ENCODE peak calls at places on chromosomes 5 and 9, in five cellular contexts. One of them, this sample, is unnamed.

GRCh38 chr5:494667-495255 is 29.5 kb downstream of the SLC9A3 start:
- DNase-seq in neural progenitor cell: no peak
- DNase-seq in astrocyte: no peak
- DNase-seq in mammary epithelial cell: no peak
- DNase-seq in breast epithelium: no peak
- DNase-seq in this sample: no peak

GRCh38 chr5:95794070-95794516 is 28.4 kb downstream of the GLRX start:
- DNase-seq in neural progenitor cell: no peak
- DNase-seq in astrocyte: peak; percentile 58
- DNase-seq in mammary epithelial cell: no peak
- DNase-seq in breast epithelium: no peak
- DNase-seq in this sample: no peak

GRCh38 chr5:36720688-36721087 is 114.3 kb downstream of the SLC1A3 start:
- DNase-seq in neural progenitor cell: no peak
- DNase-seq in astrocyte: no peak
- DNase-seq in mammary epithelial cell: no peak
- DNase-seq in breast epithelium: no peak
- DNase-seq in this sample: no peak

GRCh38 chr9:137174722-137175293 is 3.0 kb upstream of the TMEM210 start:
- DNase-seq in neural progenitor cell: peak; percentile 55
- DNase-seq in astrocyte: no peak
- DNase-seq in mammary epithelial cell: no peak
- DNase-seq in breast epithelium: no peak
- DNase-seq in this sample: no peak

GRCh38 chr5:40206030-40206429 is 473.7 kb upstream of the PTGER4 start:
- DNase-seq in neural progenitor cell: no peak
- DNase-seq in astrocyte: no peak
- DNase-seq in mammary epithelial cell: no peak
- DNase-seq in breast epithelium: no peak
- DNase-seq in this sample: no peak

GRCh38 chr9:107750741-107751521 is 261.4 kb upstream of the KLF4 start:
- DNase-seq in neural progenitor cell: no peak
- DNase-seq in astrocyte: peak; percentile 98
- DNase-seq in mammary epithelial cell: peak; percentile 95
- DNase-seq in breast epithelium: peak; percentile 77
- DNase-seq in this sample: no peak

GRCh38 chr9:134626576-134627416 is 14.8 kb upstream of the COL5A1 start:
- DNase-seq in neural progenitor cell: no peak
- DNase-seq in astrocyte: peak; percentile 84
- DNase-seq in mammary epithelial cell: no peak
- DNase-seq in breast epithelium: peak; percentile 35
- DNase-seq in this sample: no peak

GRCh38 chr9:113579270-113580040 is 115.9 kb downstream of the RGS3 start:
- DNase-seq in neural progenitor cell: no peak
- DNase-seq in astrocyte: no peak
- DNase-seq in mammary epithelial cell: no peak
- DNase-seq in breast epithelium: no peak
- DNase-seq in this sample: no peak

GRCh38 chr9:90942555-90942954 is 140.9 kb downstream of the SYK start:
- DNase-seq in neural progenitor cell: no peak
- DNase-seq in astrocyte: peak; percentile 74
- DNase-seq in mammary epithelial cell: peak; percentile 100
- DNase-seq in breast epithelium: no peak
- DNase-seq in this sample: no peak

GRCh38 chr5:156354571-156354970 is 27.6 kb downstream of the SGCD start:
- DNase-seq in neural progenitor cell: no peak
- DNase-seq in astrocyte: no peak
- DNase-seq in mammary epithelial cell: no peak
- DNase-seq in breast epithelium: no peak
- DNase-seq in this sample: no peak

GRCh38 chr5:64147849-64148441 is 17.7 kb upstream of the RNF180 start:
- DNase-seq in neural progenitor cell: peak; percentile 75
- DNase-seq in astrocyte: peak; percentile 18
- DNase-seq in mammary epithelial cell: peak; percentile 28
- DNase-seq in breast epithelium: peak; percentile 56
- DNase-seq in this sample: no peak

GRCh38 chr5:154249786-154250185 is 59.3 kb downstream of the GALNT10 start:
- DNase-seq in neural progenitor cell: no peak
- DNase-seq in astrocyte: no peak
- DNase-seq in mammary epithelial cell: no peak
- DNase-seq in breast epithelium: no peak
- DNase-seq in this sample: no peak

GRCh38 chr5:142342128-142342981 is 17.5 kb upstream of the SPRY4 start:
- DNase-seq in neural progenitor cell: no peak
- DNase-seq in astrocyte: peak; percentile 83
- DNase-seq in mammary epithelial cell: no peak
- DNase-seq in breast epithelium: no peak
- DNase-seq in this sample: no peak

GRCh38 chr9:91395553-91396470 is 27.8 kb downstream of the NFIL3 start:
- DNase-seq in neural progenitor cell: no peak
- DNase-seq in astrocyte: peak; percentile 94
- DNase-seq in mammary epithelial cell: peak; percentile 85
- DNase-seq in breast epithelium: no peak
- DNase-seq in this sample: no peak

GRCh38 chr9:34459941-34460340 is 1.3 kb downstream of the DNAI1 start:
- DNase-seq in neural progenitor cell: no peak
- DNase-seq in astrocyte: no peak
- DNase-seq in mammary epithelial cell: peak; percentile 48
- DNase-seq in breast epithelium: no peak
- DNase-seq in this sample: no peak

GRCh38 chr5:42828661-42829060 is 17.0 kb upstream of the SELENOP start:
- DNase-seq in neural progenitor cell: no peak
- DNase-seq in astrocyte: no peak
- DNase-seq in mammary epithelial cell: no peak
- DNase-seq in breast epithelium: no peak
- DNase-seq in this sample: no peak

DNA sequence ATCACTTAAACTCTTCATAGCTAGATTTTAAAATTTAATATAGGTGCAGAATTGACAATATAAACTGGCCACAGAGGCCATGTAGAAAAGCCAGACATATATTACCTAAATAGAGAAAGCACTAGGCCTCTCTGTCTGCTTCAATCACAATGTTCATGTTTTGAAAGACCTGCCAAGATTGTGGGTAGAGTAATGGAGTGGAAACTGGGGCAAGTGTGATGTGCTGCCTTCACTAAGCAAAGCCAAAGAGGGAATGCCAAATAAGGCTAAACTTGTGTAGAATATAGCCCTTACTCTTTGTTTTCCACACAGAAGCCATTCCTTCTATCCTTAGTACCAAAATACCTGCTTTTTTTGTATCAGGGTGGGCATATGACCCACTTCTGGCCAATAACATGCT is 15.1 kb upstream of the ISOC1 start:
- DNase-seq in neural progenitor cell: no peak
- DNase-seq in astrocyte: no peak
- DNase-seq in mammary epithelial cell: no peak
- DNase-seq in breast epithelium: no peak
- DNase-seq in this sample: no peak
- TF ChIP-seq CTCF in neural progenitor cell: no peak
- TF ChIP-seq CTCF in astrocyte: no peak
- TF ChIP-seq CTCF in mammary epithelial cell: no peak
- TF ChIP-seq CTCF in breast epithelium: no peak
- TF ChIP-seq CTCF in this sample: no peak

DNA sequence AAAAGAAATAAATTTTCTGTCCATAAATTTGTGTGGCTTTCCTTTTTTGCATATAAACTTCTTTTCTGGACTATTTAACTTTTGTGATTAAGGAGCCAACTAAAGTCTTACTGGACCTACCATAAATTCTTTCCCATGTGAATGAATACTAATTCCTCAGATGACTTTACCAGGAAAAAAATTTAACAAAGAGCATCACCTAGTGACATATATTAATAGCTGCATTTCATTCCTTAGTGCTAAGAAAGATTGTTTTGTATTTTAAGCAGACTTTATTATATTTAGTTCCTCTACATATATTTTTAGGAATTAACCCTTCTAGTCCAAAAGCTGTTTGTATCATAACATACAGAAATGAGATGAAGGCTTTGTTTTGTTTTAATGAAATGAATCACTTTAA is 64.4 kb downstream of the C9orf85 start:
- DNase-seq in neural progenitor cell: no peak
- DNase-seq in astrocyte: no peak
- DNase-seq in mammary epithelial cell: no peak
- DNase-seq in breast epithelium: no peak
- DNase-seq in this sample: no peak
- TF ChIP-seq CTCF in neural progenitor cell: no peak
- TF ChIP-seq CTCF in astrocyte: no peak
- TF ChIP-seq CTCF in mammary epithelial cell: peak; percentile 22
- TF ChIP-seq CTCF in breast epithelium: peak; percentile 24
- TF ChIP-seq CTCF in this sample: no peak

GRCh38 chr9:87883990-87884389 is 1.3 kb downstream of the SPATA31E1 start:
- DNase-seq in neural progenitor cell: peak; percentile 26
- DNase-seq in astrocyte: no peak
- DNase-seq in mammary epithelial cell: no peak
- DNase-seq in breast epithelium: no peak
- DNase-seq in this sample: no peak
- TF ChIP-seq CTCF in neural progenitor cell: peak; percentile 43
- TF ChIP-seq CTCF in astrocyte: no peak
- TF ChIP-seq CTCF in mammary epithelial cell: no peak
- TF ChIP-seq CTCF in breast epithelium: no peak
- TF ChIP-seq CTCF in this sample: no peak

GRCh38 chr9:114681594-114682332 is at the start of gene TEX48:
- DNase-seq in neural progenitor cell: peak; percentile 83
- DNase-seq in astrocyte: peak; percentile 51
- DNase-seq in mammary epithelial cell: peak; percentile 73
- DNase-seq in breast epithelium: no peak
- DNase-seq in this sample: no peak
- TF ChIP-seq CTCF in neural progenitor cell: peak; percentile 63
- TF ChIP-seq CTCF in astrocyte: peak; percentile 82
- TF ChIP-seq CTCF in mammary epithelial cell: peak; percentile 95
- TF ChIP-seq CTCF in breast epithelium: peak; percentile 25
- TF ChIP-seq CTCF in this sample: no peak

GRCh38 chr9:912776-913175 is 63.7 kb upstream of the DMRT3 start:
- DNase-seq in neural progenitor cell: no peak
- DNase-seq in astrocyte: no peak
- DNase-seq in mammary epithelial cell: no peak
- DNase-seq in breast epithelium: no peak
- DNase-seq in this sample: no peak

GRCh38 chr9:908806-909205 is 67.3 kb downstream of the DMRT1 start:
- DNase-seq in neural progenitor cell: peak; percentile 43
- DNase-seq in astrocyte: no peak
- DNase-seq in mammary epithelial cell: no peak
- DNase-seq in breast epithelium: no peak
- DNase-seq in this sample: no peak

DNA sequence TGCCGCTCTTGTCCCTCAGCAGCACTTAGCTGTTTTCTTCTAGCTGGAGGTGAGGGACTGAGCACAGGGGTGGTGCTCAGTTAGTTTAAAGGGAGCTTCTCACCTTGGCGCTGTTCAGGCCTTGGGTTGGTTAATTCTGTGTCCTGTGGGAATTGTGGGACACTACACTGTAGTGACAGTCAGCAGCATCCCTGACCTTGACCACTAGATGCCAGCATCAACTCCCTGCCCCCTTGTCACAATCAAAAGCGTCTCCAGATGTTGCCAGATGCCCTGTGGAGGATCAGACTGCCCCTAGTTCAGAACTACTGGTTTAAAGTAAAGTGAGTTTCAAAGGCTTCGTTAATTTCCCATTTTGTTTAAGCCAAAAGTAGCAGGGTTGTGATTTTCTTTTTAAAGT is 65.5 kb upstream of the DMRT3 start:
- DNase-seq in neural progenitor cell: no peak
- DNase-seq in astrocyte: no peak
- DNase-seq in mammary epithelial cell: no peak
- DNase-seq in breast epithelium: no peak
- DNase-seq in this sample: no peak
- TF ChIP-seq CTCF in neural progenitor cell: no peak
- TF ChIP-seq CTCF in astrocyte: no peak
- TF ChIP-seq CTCF in mammary epithelial cell: no peak
- TF ChIP-seq CTCF in breast epithelium: no peak
- TF ChIP-seq CTCF in this sample: no peak

GRCh38 chr9:114914139-114914538 is 16.3 kb downstream of the TNFSF8 start:
- DNase-seq in neural progenitor cell: peak; percentile 14
- DNase-seq in astrocyte: no peak
- DNase-seq in mammary epithelial cell: no peak
- DNase-seq in breast epithelium: no peak
- DNase-seq in this sample: no peak
- TF ChIP-seq CTCF in neural progenitor cell: peak; percentile 47
- TF ChIP-seq CTCF in astrocyte: no peak
- TF ChIP-seq CTCF in mammary epithelial cell: no peak
- TF ChIP-seq CTCF in breast epithelium: no peak
- TF ChIP-seq CTCF in this sample: no peak

GRCh38 chr5:5343581-5343980 is 78.9 kb upstream of the ICE1 start:
- DNase-seq in neural progenitor cell: no peak
- DNase-seq in astrocyte: no peak
- DNase-seq in mammary epithelial cell: no peak
- DNase-seq in breast epithelium: no peak
- DNase-seq in this sample: no peak

GRCh38 chr5:5342784-5343183 is 79.7 kb upstream of the ICE1 start:
- DNase-seq in neural progenitor cell: no peak
- DNase-seq in astrocyte: peak; percentile 80
- DNase-seq in mammary epithelial cell: peak; percentile 12
- DNase-seq in breast epithelium: no peak
- DNase-seq in this sample: no peak

GRCh38 chr5:5341531-5342292 is 80.8 kb upstream of the ICE1 start:
- DNase-seq in neural progenitor cell: no peak
- DNase-seq in astrocyte: peak; percentile 58
- DNase-seq in mammary epithelial cell: peak; percentile 40
- DNase-seq in breast epithelium: no peak
- DNase-seq in this sample: no peak

GRCh38 chr5:5339257-5339656 is 83.2 kb upstream of the ICE1 start:
- DNase-seq in neural progenitor cell: no peak
- DNase-seq in astrocyte: no peak
- DNase-seq in mammary epithelial cell: no peak
- DNase-seq in breast epithelium: no peak
- DNase-seq in this sample: no peak

DNA sequence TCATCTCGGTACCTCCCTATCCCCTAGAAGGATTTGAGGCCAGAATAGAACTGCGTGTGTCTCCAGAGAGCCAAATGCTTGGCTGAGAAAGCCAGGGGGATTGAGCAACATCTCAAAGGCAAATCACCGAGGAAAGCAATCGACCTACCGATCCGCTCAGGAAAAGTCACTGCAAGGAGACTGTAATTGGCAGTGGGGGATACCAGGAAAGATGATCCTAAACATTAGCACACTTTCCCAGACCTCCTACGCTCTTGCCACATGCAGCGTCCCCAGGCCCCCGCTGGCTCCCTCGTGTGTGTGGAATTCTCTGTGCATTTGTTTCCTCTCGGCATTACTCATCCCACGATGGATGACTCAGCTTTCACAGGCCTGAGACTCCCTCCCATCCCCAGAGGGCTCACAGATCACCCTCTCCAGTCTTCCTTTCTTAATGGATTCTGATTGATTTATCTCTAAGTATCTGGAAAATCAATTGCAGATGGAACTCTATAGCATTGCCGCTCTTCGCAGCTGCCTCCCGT is 82.2 kb upstream of the ICE1 start:
- DNase-seq in neural progenitor cell: peak; percentile 65
- DNase-seq in astrocyte: peak; percentile 95
- DNase-seq in mammary epithelial cell: peak; percentile 88
- DNase-seq in breast epithelium: no peak
- DNase-seq in this sample: no peak
- TF ChIP-seq CTCF in neural progenitor cell: peak; percentile 39
- TF ChIP-seq CTCF in astrocyte: peak; percentile 79
- TF ChIP-seq CTCF in mammary epithelial cell: peak; percentile 75
- TF ChIP-seq CTCF in breast epithelium: no peak
- TF ChIP-seq CTCF in this sample: no peak